ENCODE peak calls at places on chromosomes 7 and 10, in five cellular contexts. X is HS-27A, W is HEK293T, F is testis, U is uterus. M is an unnamed sample.

GRCh38 chr10:102522874-102523249 is 19.1 kb downstream of the SUFU start:
- DNase-seq in W (no peak), X (no peak), F (no peak), U (no peak), M (no peak)

GRCh38 chr7:7181519-7182155 is 707 bp upstream of the C1GALT1 start:
- DNase-seq in X (no peak), W (peak; percentile 13), U (peak; percentile 15), F (peak; percentile 39), M (peak; percentile 38)

GRCh38 chr10:317219-317868 is 182.1 kb downstream of the ZMYND11 start:
- DNase-seq in X (no peak), U (no peak), F (no peak), W (no peak), M (no peak)

GRCh38 chr7:131196808-131197207 is 130.9 kb upstream of the MKLN1 start:
- DNase-seq in F (peak; percentile 43), U (no peak), X (no peak), W (no peak), M (peak; percentile 61)

GRCh38 chr10:34916368-34916767 is 101.3 kb upstream of the PARD3 start:
- DNase-seq in U (peak; percentile 20), F (no peak), X (peak; percentile 2), W (no peak), M (no peak)

GRCh38 chr7:36348256-36348655 is 41.4 kb upstream of the ANLN start:
- DNase-seq in U (no peak), W (no peak), X (peak; percentile 30), F (no peak), M (no peak)

GRCh38 chr7:22094413-22095304 is 149.0 kb upstream of the CDCA7L start:
- DNase-seq in U (no peak), W (no peak), F (no peak), X (no peak), M (no peak)

GRCh38 chr7:18154707-18155106 is 127.1 kb upstream of the PRPS1L1 start:
- DNase-seq in X (no peak), U (no peak), W (no peak), F (no peak), M (no peak)

GRCh38 chr7:52100-52499 is 140.3 kb upstream of the FAM20C start:
- DNase-seq in W (no peak), F (no peak), U (no peak), X (no peak), M (no peak)

GRCh38 chr7:16465469-16466086 is at the start of gene SOSTDC1:
- DNase-seq in F (no peak), W (peak; percentile 31), U (no peak), X (no peak), M (peak; percentile 55)

GRCh38 chr7:140641532-140642191 is 1.0 kb upstream of the DENND2A start:
- DNase-seq in X (no peak), F (no peak), W (no peak), U (no peak), M (no peak)

GRCh38 chr7:65731562-65732035 is 141.3 kb upstream of the VKORC1L1 start:
- DNase-seq in U (no peak), X (no peak), W (peak; percentile 60), F (no peak), M (no peak)

GRCh38 chr7:50092579-50093411 is at the start of gene ZPBP:
- DNase-seq in F (peak; percentile 76), W (peak; percentile 17), X (no peak), U (no peak), M (peak; percentile 75)

GRCh38 chr7:75611557-75612178 is 119.5 kb downstream of the SPDYE5 start:
- DNase-seq in F (peak; percentile 94), X (no peak), U (peak; percentile 69), W (no peak), M (peak; percentile 98)

GRCh38 chr7:6453737-6454136 is 6.0 kb upstream of the DAGLB start:
- DNase-seq in U (no peak), F (no peak), W (no peak), X (peak; percentile 61), M (no peak)

GRCh38 chr7:126426652-126427051 is 826.1 kb downstream of the GRM8 start:
- DNase-seq in W (no peak), U (no peak), F (no peak), X (no peak), M (no peak)

GRCh38 chr7:158484801-158485531 is 102.7 kb downstream of the PTPRN2 start:
- DNase-seq in F (no peak), U (no peak), W (no peak), X (no peak), M (no peak)